ENCODE peak calls at places on chromosomes 11 and 22, in five cellular contexts. E, O, D, G and S are unnamed samples.

GRCh38 chr11:61659413-61660196 is 20.6 kb upstream of the DAGLA start:
- DNase-seq in D (no peak), E (no peak), G (no peak), O (no peak), S (no peak)

GRCh38 chr11:133951484-133952198 is 5.1 kb downstream of the IGSF9B start:
- DNase-seq in O (no peak), E (no peak), G (peak), D (peak), S (no peak)

GRCh38 chr11:3183523-3183922 is 18.4 kb upstream of the OSBPL5 start:
- DNase-seq in O (no peak), D (no peak), E (no peak), G (no peak), S (no peak)

GRCh38 chr11:113839842-113840241 is 35.5 kb downstream of the USP28 start:
- DNase-seq in D (no peak), E (no peak), O (no peak), G (no peak), S (no peak)

GRCh38 chr11:119525180-119525854 is 102.3 kb upstream of the THY1 start:
- DNase-seq in O (no peak), G (no peak), D (no peak), E (no peak), S (no peak)

GRCh38 chr11:134863294-134863693 is 451.3 kb upstream of the B3GAT1 start:
- DNase-seq in G (no peak), O (peak), E (no peak), D (no peak), S (no peak)

GRCh38 chr22:38907767-38908166 is 35.8 kb upstream of the CBX6 start:
- DNase-seq in D (no peak), G (no peak), E (no peak), O (no peak), S (no peak)

GRCh38 chr11:1351278-1351937 is 38.3 kb upstream of the BRSK2 start:
- DNase-seq in E (no peak), G (no peak), O (no peak), D (no peak), S (no peak)

GRCh38 chr11:71449596-71449995 is 1.4 kb upstream of the DHCR7 start:
- DNase-seq in D (no peak), G (no peak), O (no peak), E (no peak), S (no peak)

GRCh38 chr11:8061555-8062428 is 19.2 kb upstream of the TUB start:
- DNase-seq in E (no peak), O (no peak), D (no peak), G (no peak), S (no peak)

GRCh38 chr11:130999086-130999485 is 82.8 kb upstream of the SNX19 start:
- DNase-seq in D (peak), G (peak), O (no peak), E (no peak), S (peak)

GRCh38 chr22:40043086-40043485 is 48.3 kb downstream of the FAM83F start:
- DNase-seq in D (peak), G (no peak), O (peak), E (no peak), S (peak)

GRCh38 chr22:39362932-39363331 is 13.1 kb downstream of the SYNGR1 start:
- DNase-seq in O (no peak), E (no peak), D (no peak), G (no peak), S (no peak)

GRCh38 chr22:21051145-21051835 is 5.5 kb downstream of the LRRC74B start:
- DNase-seq in O (no peak), E (no peak), D (no peak), G (no peak), S (no peak)

GRCh38 chr11:75555079-75555811 is 6.8 kb upstream of the SERPINH1 start:
- DNase-seq in E (no peak), O (no peak), G (no peak), D (no peak), S (no peak)

GRCh38 chr11:67507242-67507890 is 596 bp downstream of the CDK2AP2 start:
- DNase-seq in G (peak), O (peak), E (no peak), D (peak), S (peak)

GRCh38 chr11:113884361-113884836 is 9.0 kb upstream of the USP28 start:
- DNase-seq in D (peak), O (no peak), E (no peak), G (peak), S (no peak)

GRCh38 chr11:83612891-83613766 is 327.0 kb upstream of the CCDC90B start:
- DNase-seq in G (no peak), E (no peak), O (no peak), D (no peak), S (no peak)

GRCh38 chr11:86486261-86487030 is 111.8 kb downstream of the CCDC81 start:
- DNase-seq in O (no peak), D (no peak), G (no peak), E (no peak), S (no peak)

GRCh38 chr22:19035474-19036228 is 86.6 kb downstream of the DGCR2 start:
- DNase-seq in D (no peak), O (no peak), E (no peak), G (no peak), S (peak)

GRCh38 chr22:25923952-25924351 is 182.0 kb downstream of the MYO18B start:
- DNase-seq in D (no peak), G (no peak), O (no peak), E (no peak), S (no peak)

GRCh38 chr11:130908061-130908460 is 8.2 kb downstream of the SNX19 start:
- DNase-seq in G (no peak), E (no peak), D (no peak), O (no peak), S (no peak)

GRCh38 chr11:108193725-108194124 is 28.7 kb downstream of the NPAT start:
- DNase-seq in E (no peak), O (no peak), G (no peak), D (no peak), S (no peak)

GRCh38 chr11:112620621-112621394 is 340.4 kb upstream of the NCAM1 start:
- DNase-seq in O (no peak), E (no peak), D (no peak), G (no peak), S (no peak)

GRCh38 chr11:100753562-100753961 is 66.5 kb downstream of the ARHGAP42 start:
- DNase-seq in D (no peak), E (no peak), O (no peak), G (no peak), S (no peak)

GRCh38 chr11:17767914-17768313 is 33.3 kb downstream of the KCNC1 start:
- DNase-seq in D (no peak), G (no peak), E (no peak), O (no peak), S (no peak)

GRCh38 chr22:49462795-49463194 is 364.9 kb downstream of the BRD1 start:
- DNase-seq in G (no peak), O (no peak), E (no peak), D (no peak), S (no peak)

GRCh38 chr22:29925402-29925801 is 42.4 kb downstream of the MTMR3 start:
- DNase-seq in E (no peak), D (no peak), O (no peak), G (no peak), S (no peak)

GRCh38 chr22:22709719-22710445 is 65.5 kb downstream of the GGTLC2 start:
- DNase-seq in G (no peak), O (no peak), D (no peak), E (no peak), S (peak)

GRCh38 chr11:77090373-77091111 is 12.1 kb upstream of the OMP start:
- DNase-seq in G (no peak), O (no peak), E (no peak), D (no peak), S (no peak)

GRCh38 chr11:116928102-116928777 is 90.8 kb upstream of the APOA1 start:
- DNase-seq in D (no peak), O (no peak), E (no peak), G (no peak), S (no peak)

GRCh38 chr11:76604652-76605241 is 65.8 kb downstream of the LRRC32 start:
- DNase-seq in D (peak), G (no peak), O (no peak), E (no peak), S (no peak)

GRCh38 chr11:45097721-45098493 is 48.5 kb upstream of the PRDM11 start:
- DNase-seq in O (peak), E (no peak), G (peak), D (peak), S (peak)

GRCh38 chr11:74936087-74936486 is 12.8 kb downstream of the XRRA1 start:
- DNase-seq in O (no peak), E (no peak), D (no peak), G (no peak), S (no peak)

GRCh38 chr11:108715239-108715638 is 50.4 kb downstream of the DDX10 start:
- DNase-seq in G (no peak), D (no peak), O (no peak), E (no peak), S (no peak)